ENCODE peak calls at places on chromosome 16, in seven cellular contexts. D is CD4-positive, CD25-positive, alpha-beta regulatory T cell; M is breast epithelium; A is GM23338; F is psoas muscle; C is OCI-LY7; U is mammary epithelial cell. O is an unnamed sample.

GRCh38 chr16:87953308-87954208 is 2.3 kb downstream of the BANP start:
- DNase-seq in D (no peak), M (no peak), A (no peak), C (no peak), U (no peak), F (no peak), O (no peak)

GRCh38 chr16:86297391-86297790 is 212.9 kb upstream of the FOXF1 start:
- DNase-seq in M (no peak), U (peak; percentile 6), A (no peak), F (no peak), D (no peak), C (no peak), O (no peak)

GRCh38 chr16:46746821-46747776 is 1.0 kb downstream of the MYLK3 start:
- DNase-seq in U (no peak), D (no peak), A (peak; percentile 16), F (peak; percentile 47), M (no peak), C (no peak), O (no peak)

GRCh38 chr16:19936431-19936830 is 51.8 kb upstream of the GPRC5B start:
- DNase-seq in A (no peak), M (no peak), U (no peak), D (no peak), C (no peak), F (no peak), O (no peak)

GRCh38 chr16:51402785-51403184 is 251.7 kb upstream of the SALL1 start:
- DNase-seq in C (no peak), M (no peak), U (no peak), A (no peak), D (no peak), F (no peak), O (no peak)

GRCh38 chr16:77780378-77780837 is 8.0 kb upstream of the VAT1L start:
- DNase-seq in A (no peak), U (peak; percentile 77), D (no peak), C (no peak), M (no peak), F (no peak), O (no peak)

GRCh38 chr16:569445-570254 is at the start of gene PIGQ:
- DNase-seq in D (peak; percentile 69), A (peak; percentile 89), C (peak; percentile 79), F (peak; percentile 77), U (peak; percentile 55), M (peak; percentile 69), O (peak; percentile 80)

GRCh38 chr16:89037261-89038152 is 56.1 kb upstream of the ACSF3 start:
- DNase-seq in U (peak; percentile 13), C (peak; percentile 43), A (peak; percentile 81), F (peak; percentile 14), M (no peak), D (no peak), O (peak; percentile 51)

GRCh38 chr16:1458336-1458976 is 14.1 kb upstream of the CCDC154 start:
- DNase-seq in D (no peak), M (no peak), U (peak; percentile 6), A (no peak), C (no peak), F (no peak), O (no peak)

GRCh38 chr16:66207139-66207863 is 159.2 kb upstream of the CDH5 start:
- DNase-seq in C (peak; percentile 18), F (no peak), A (no peak), D (no peak), M (no peak), U (no peak), O (no peak)

GRCh38 chr16:85413713-85414663 is 199.1 kb upstream of the GSE1 start:
- DNase-seq in F (no peak), U (no peak), C (peak; percentile 14), M (no peak), D (no peak), A (no peak), O (no peak)

GRCh38 chr16:89402962-89403361 is 87.4 kb downstream of the ANKRD11 start:
- DNase-seq in U (no peak), M (no peak), C (peak; percentile 28), F (no peak), A (no peak), D (peak; percentile 38), O (peak; percentile 50)

GRCh38 chr16:53430363-53430762 is 3.9 kb upstream of the RBL2 start:
- DNase-seq in C (no peak), M (no peak), A (no peak), U (no peak), D (no peak), F (no peak), O (no peak)

GRCh38 chr16:2088192-2088631 is 40.4 kb downstream of the TSC2 start:
- DNase-seq in D (no peak), M (no peak), F (no peak), A (no peak), U (no peak), C (no peak), O (no peak)

GRCh38 chr16:996672-997071 is 15.1 kb downstream of the SOX8 start:
- DNase-seq in D (no peak), F (no peak), M (no peak), C (no peak), A (no peak), U (no peak), O (peak; percentile 45)

GRCh38 chr16:11735801-11736200 is 6.9 kb downstream of the TXNDC11 start:
- DNase-seq in M (no peak), C (no peak), F (peak; percentile 38), D (no peak), A (no peak), U (no peak), O (no peak)

GRCh38 chr16:50266337-50267091 is at the start of gene ADCY7:
- DNase-seq in C (peak; percentile 85), U (peak; percentile 22), M (no peak), F (peak; percentile 69), A (peak; percentile 57), D (peak; percentile 76), O (peak; percentile 82)

GRCh38 chr16:84818989-84819643 is 669 bp upstream of the CRISPLD2 start:
- DNase-seq in A (peak; percentile 61), D (no peak), M (no peak), U (no peak), C (no peak), F (no peak), O (no peak)

GRCh38 chr16:78882751-78883150 is 717.8 kb downstream of the MAF start:
- DNase-seq in U (no peak), M (no peak), F (no peak), C (no peak), D (no peak), A (no peak), O (no peak)

GRCh38 chr16:11675561-11676511 is 7.6 kb downstream of the SNN start:
- DNase-seq in M (no peak), C (no peak), F (peak; percentile 89), A (peak; percentile 40), U (peak; percentile 43), D (no peak), O (no peak)

GRCh38 chr16:12229759-12230594 is 253.4 kb downstream of the SNX29 start:
- DNase-seq in D (no peak), C (peak; percentile 65), M (no peak), A (no peak), F (no peak), U (no peak), O (no peak)

GRCh38 chr16:28977703-28978641 is 3.4 kb downstream of the SPNS1 start:
- DNase-seq in A (peak; percentile 81), C (peak; percentile 46), U (no peak), D (peak; percentile 45), M (no peak), F (no peak), O (peak; percentile 49)

GRCh38 chr16:66272461-66272860 is 94.0 kb upstream of the CDH5 start:
- DNase-seq in A (no peak), U (no peak), F (no peak), M (no peak), D (no peak), C (no peak), O (peak; percentile 11)

GRCh38 chr16:68089067-68089466 is 3.9 kb downstream of the NFATC3 start:
- DNase-seq in F (no peak), C (no peak), A (no peak), U (no peak), M (no peak), D (no peak), O (no peak)
- H3K4me1 ChIP-seq in F (peaks cover 56% of the 10 kb centered on the region), C (peaks cover 63% of the 10 kb centered on the region), A (peaks cover 18% of the 10 kb centered on the region), U (peaks cover 56% of the 10 kb centered on the region), M (no peaks in the 10 kb centered on the region), D (peaks cover 85% of the 10 kb centered on the region), O (peaks cover 65% of the 10 kb centered on the region)

GRCh38 chr16:81746566-81746965 is 32.5 kb upstream of the PLCG2 start:
- DNase-seq in F (no peak), C (no peak), D (no peak), U (no peak), A (no peak), M (no peak), O (no peak)
- H3K4me3 ChIP-seq in F (peak overlapping the region; percentile 63), C (peak overlapping the region; percentile 63), D (peak overlapping the region; percentile 66), U (peak overlapping the region; percentile 40), A (peak overlapping the region; percentile 60), M (peak overlapping the region; percentile 37), O (peak overlapping the region; percentile 66)

GRCh38 chr16:24729243-24729966 is at the start of gene TNRC6A:
- DNase-seq in M (peak; percentile 86), F (peak; percentile 92), C (peak; percentile 90), A (peak; percentile 92), D (peak; percentile 75), U (peak; percentile 83), O (peak; percentile 86)

GRCh38 chr16:24728011-24728410 is 1.4 kb upstream of the TNRC6A start:
- DNase-seq in F (no peak), C (no peak), M (no peak), D (no peak), A (no peak), U (no peak), O (no peak)

GRCh38 chr16:24729967-24730815 is 740 bp downstream of the TNRC6A start:
- DNase-seq in D (peak; percentile 42), M (no peak), F (peak; percentile 38), A (peak; percentile 51), U (no peak), C (peak; percentile 21), O (no peak)

GRCh38 chr16:24730914-24731313 is 1.5 kb downstream of the TNRC6A start:
- DNase-seq in M (no peak), F (no peak), C (no peak), D (no peak), A (no peak), U (no peak), O (no peak)

GRCh38 chr16:24728891-24729242 is 584 bp upstream of the TNRC6A start:
- DNase-seq in M (no peak), F (no peak), D (no peak), A (no peak), U (no peak), C (no peak), O (no peak)
- H3K4me1 ChIP-seq in M (no peaks in the 10 kb centered on the region), F (peaks cover 28% of the 10 kb centered on the region), D (peaks cover 29% of the 10 kb centered on the region), A (peaks cover 30% of the 10 kb centered on the region), U (peaks cover 17% of the 10 kb centered on the region), C (peaks cover 24% of the 10 kb centered on the region), O (peaks cover 20% of the 10 kb centered on the region)

DNA sequence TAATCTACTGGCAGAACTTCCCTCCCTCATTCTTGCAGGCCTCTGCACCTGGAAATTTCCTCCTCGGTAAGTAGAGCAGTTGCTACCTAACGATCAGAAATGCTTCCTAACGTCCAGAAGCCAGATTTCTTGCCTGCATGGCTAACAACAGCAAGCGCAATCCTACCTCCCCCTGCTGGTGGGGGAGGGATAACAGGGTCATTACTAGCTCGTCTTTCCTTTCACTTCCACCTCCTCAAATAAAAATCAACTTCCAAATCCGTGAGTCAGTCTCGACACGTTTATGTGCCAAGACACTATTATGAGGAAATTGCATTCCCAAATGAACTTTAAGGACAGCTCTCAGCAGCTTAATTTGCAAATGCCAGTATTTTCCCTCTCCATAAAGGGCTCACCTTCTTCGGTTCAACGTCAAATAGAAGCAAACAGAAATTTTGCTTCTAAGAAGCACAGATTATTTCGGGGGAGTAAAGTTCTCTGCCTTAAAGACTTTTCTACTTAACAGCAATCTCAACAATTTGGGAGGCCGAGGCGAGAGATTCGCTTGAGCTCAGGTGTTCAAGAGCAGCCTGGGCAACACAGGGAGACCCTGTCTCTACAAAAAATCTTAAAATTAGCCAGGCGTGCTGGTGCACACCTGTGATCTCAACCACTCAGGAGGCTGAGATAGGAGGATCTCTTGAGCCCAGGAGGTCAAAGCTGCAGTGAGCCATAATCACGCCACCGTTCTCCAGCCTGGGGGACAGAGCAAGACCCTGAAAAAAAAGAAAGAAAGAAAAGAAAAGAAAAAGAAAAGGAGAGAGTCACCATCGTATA is 188.6 kb upstream of the PSMD7 start:
- DNase-seq in D (no peak), U (peak; percentile 2), A (peak; percentile 87), C (peak; percentile 53), M (no peak), F (no peak), O (no peak)
- H3K4me3 ChIP-seq in D (peak overlapping the region; percentile 69), U (no peak overlapping the region), A (no peak overlapping the region), C (peak overlapping the region; percentile 51), M (no peak overlapping the region), F (no peak overlapping the region), O (no peak overlapping the region)